ENCODE peak calls at places on chromosomes 4 and X, in four cellular contexts. X is T1000, Z is mesothelial cell of epicardium, D is posterior cingulate gyrus. R is an unnamed sample.

GRCh38 chr4:89248879-89249281 is 58.7 kb downstream of the GPRIN3 start:
- DNase-seq in X (no peak), Z (no peak), D (no peak), R (no peak)

GRCh38 chr4:103497692-103498091 is 222.1 kb downstream of the TACR3 start:
- DNase-seq in Z (no peak), X (no peak), D (no peak), R (peak; percentile 3)

GRCh38 chrX:66863721-66864120 is 224.8 kb upstream of the EDA2R start:
- DNase-seq in X (no peak), D (no peak), Z (no peak), R (no peak)

GRCh38 chr4:11397819-11398610 is 30.7 kb downstream of the HS3ST1 start:
- DNase-seq in D (no peak), X (no peak), Z (no peak), R (no peak)

GRCh38 chr4:158036998-158037397 is 135.8 kb downstream of the GASK1B start:
- DNase-seq in Z (no peak), D (no peak), X (no peak), R (no peak)

GRCh38 chrX:2320580-2321327 is 180.0 kb downstream of the DHRSX start:
- DNase-seq in D (no peak), Z (no peak), X (no peak), R (no peak)

GRCh38 chr4:182022899-182023298 is 220.3 kb upstream of the TENM3 start:
- DNase-seq in Z (no peak), X (no peak), D (no peak), R (no peak)

GRCh38 chr4:14871676-14872430 is 130.4 kb upstream of the CPEB2 start:
- DNase-seq in X (peak; percentile 25), D (no peak), Z (no peak), R (peak; percentile 71)

GRCh38 chr4:156976147-156976546 is 4.5 kb upstream of the PDGFC start:
- DNase-seq in D (no peak), Z (no peak), X (no peak), R (peak; percentile 52)

GRCh38 chr4:6594826-6595355 is 19.9 kb downstream of the MAN2B2 start:
- DNase-seq in Z (no peak), D (no peak), X (no peak), R (no peak)

GRCh38 chrX:24566233-24566632 is 80.9 kb downstream of the PCYT1B start:
- DNase-seq in D (no peak), Z (no peak), X (no peak), R (no peak)

GRCh38 chrX:9464435-9465371 is at the start of gene TBL1X:
- DNase-seq in Z (peak; percentile 63), X (no peak), D (peak; percentile 33), R (peak; percentile 59)

GRCh38 chr4:116401293-116401692 is 684.1 kb downstream of the TRAM1L1 start:
- DNase-seq in Z (no peak), D (no peak), X (no peak), R (no peak)

GRCh38 chr4:40515398-40516293 is 114.0 kb downstream of the RBM47 start:
- DNase-seq in D (no peak), Z (no peak), X (no peak), R (peak; percentile 75)

GRCh38 chr4:187814737-187815465 is 180.7 kb upstream of the ZFP42 start:
- DNase-seq in X (peak; percentile 27), Z (no peak), D (no peak), R (peak; percentile 65)

GRCh38 chr4:187576751-187577150 is 418.8 kb upstream of the ZFP42 start:
- DNase-seq in Z (no peak), X (no peak), D (no peak), R (no peak)

GRCh38 chr4:155941085-155941484 is 12.6 kb downstream of the CTSO start:
- DNase-seq in Z (no peak), D (no peak), X (no peak), R (no peak)

GRCh38 chr4:165592386-165592785 is 213.6 kb downstream of the CPE start:
- DNase-seq in D (no peak), Z (no peak), X (no peak), R (no peak)

GRCh38 chr4:1305781-1306455 is 16.2 kb downstream of the MAEA start:
- DNase-seq in X (no peak), Z (no peak), D (no peak), R (no peak)

GRCh38 chr4:141395246-141395830 is 174.6 kb downstream of the ZNF330 start:
- DNase-seq in X (no peak), Z (no peak), D (no peak), R (no peak)